ENCODE peak calls at places on chromosomes 12 and 14, in four cellular contexts. S is NB4, E is HS-5, K is immature natural killer cell. P is an unnamed sample.

GRCh38 chr12:7009512-7009911 is 8.8 kb downstream of the LPCAT3 start:
- DNase-seq in S (no peak), E (no peak), K (no peak), P (no peak)

GRCh38 chr14:70317969-70318634 is 41.4 kb downstream of the COX16 start:
- DNase-seq in S (peak), E (no peak), K (no peak), P (no peak)

GRCh38 chr14:84282618-84283017 is 1247.3 kb upstream of the FLRT2 start:
- DNase-seq in S (no peak), E (no peak), K (no peak), P (no peak)

GRCh38 chr12:44720265-44720664 is 155.8 kb downstream of the NELL2 start:
- DNase-seq in S (no peak), E (no peak), K (no peak), P (no peak)

GRCh38 chr12:75744607-75745256 is 233.3 kb upstream of the KRR1 start:
- DNase-seq in S (no peak), E (no peak), K (no peak), P (no peak)

GRCh38 chr12:54431911-54432814 is 13.1 kb upstream of the ITGA5 start:
- DNase-seq in S (peak), E (peak), K (no peak), P (no peak)

GRCh38 chr14:61562321-61563161 is 132.8 kb upstream of the HIF1A start:
- DNase-seq in S (peak), E (peak), K (peak), P (no peak)

GRCh38 chr12:53061404-53062010 is 11.6 kb downstream of the TNS2 start:
- DNase-seq in S (peak), E (no peak), K (no peak), P (no peak)

GRCh38 chr14:94768521-94769412 is 1.1 kb downstream of the GSC start:
- DNase-seq in S (peak), E (no peak), K (peak), P (no peak)

GRCh38 chr12:46800160-46800559 is 25.6 kb downstream of the SLC38A4 start:
- DNase-seq in S (no peak), E (no peak), K (no peak), P (no peak)

GRCh38 chr14:21384494-21384851 is 654 bp upstream of the SUPT16H start:
- DNase-seq in S (no peak), E (no peak), K (no peak), P (no peak)

GRCh38 chr12:56296207-56296785 is 3.8 kb downstream of the CS start:
- DNase-seq in S (no peak), E (no peak), K (no peak), P (no peak)

GRCh38 chr14:64217318-64217717 is 76.9 kb downstream of the ESR2 start:
- DNase-seq in S (no peak), E (no peak), K (no peak), P (no peak)

GRCh38 chr12:86379337-86379736 is 123.1 kb upstream of the MGAT4C start:
- DNase-seq in S (no peak), E (no peak), K (no peak), P (no peak)

GRCh38 chr12:130339946-130340345 is 2.3 kb downstream of the PIWIL1 start:
- DNase-seq in S (no peak), E (no peak), K (no peak), P (no peak)

GRCh38 chr14:57209561-57209960 is 59.1 kb downstream of the EXOC5 start:
- DNase-seq in S (no peak), E (peak), K (no peak), P (no peak)

P was measured in D721Med.